ENCODE peak calls at places on chromosomes 3 and 15, in ten cellular contexts. J is heart right ventricle, E is left ventricle myocardium inferior, C is fibroblast of lung, S is kidney, M is prostate gland, F is endodermal cell, Q is PC-3, I is transverse colon, Z is psoas muscle. N is an unnamed sample. For H3K4me1, the result is how much of the 10 kb centered on the place peaks cover.

GRCh38 chr3:117998071-117998470 is 1036.6 kb downstream of the IGSF11 start:
- DNase-seq in I (no peak), E (no peak), C (peak), Z (no peak), S (no peak), M (no peak), F (no peak), J (no peak), Q (no peak), N (no peak)

GRCh38 chr3:5162102-5162501 is 25.4 kb upstream of the EDEM1 start:
- DNase-seq in J (no peak), M (no peak), Q (peak), Z (no peak), F (no peak), E (no peak), C (peak), I (no peak), S (no peak), N (no peak)

GRCh38 chr15:51267047-51267713 is 71.2 kb downstream of the CYP19A1 start:
- DNase-seq in M (no peak), E (no peak), C (peak), Z (no peak), F (peak), S (peak), Q (no peak), I (no peak), J (no peak), N (no peak)

GRCh38 chr3:181691951-181692849 is 19.5 kb upstream of the SOX2 start:
- DNase-seq in M (no peak), I (no peak), S (no peak), E (no peak), C (no peak), Z (no peak), J (no peak), Q (no peak), F (no peak), N (no peak)

GRCh38 chr3:115876860-115877646 is 253.7 kb downstream of the GAP43 start:
- DNase-seq in E (no peak), Z (no peak), S (no peak), C (no peak), J (no peak), F (no peak), M (peak), Q (peak), I (no peak), N (no peak)

GRCh38 chr3:69791111-69791510 is 51.8 kb downstream of the MITF start:
- DNase-seq in J (peak), M (no peak), E (peak), Q (no peak), C (peak), F (no peak), Z (peak), I (peak), S (peak), N (no peak)

GRCh38 chr3:155365178-155365783 is 71.8 kb upstream of the STRIT1 start:
- DNase-seq in J (no peak), C (no peak), S (no peak), E (no peak), Z (no peak), Q (no peak), F (no peak), I (no peak), M (no peak), N (no peak)

GRCh38 chr3:4719011-4719649 is 226.0 kb downstream of the ITPR1 start:
- DNase-seq in C (peak), Z (no peak), I (no peak), E (no peak), J (no peak), F (peak), Q (no peak), M (no peak), S (no peak), N (no peak)

GRCh38 chr3:58471025-58471887 is 20.6 kb upstream of the KCTD6 start:
- DNase-seq in C (peak), F (peak), E (no peak), Z (no peak), S (no peak), M (peak), I (peak), J (no peak), Q (peak), N (peak)

GRCh38 chr3:25441234-25441856 is 13.3 kb downstream of the RARB start:
- DNase-seq in M (no peak), E (no peak), Q (no peak), I (peak), S (no peak), J (no peak), Z (peak), C (no peak), F (peak), N (peak)

GRCh38 chr3:80374423-80374822 is 606.6 kb upstream of the ROBO1 start:
- DNase-seq in C (no peak), Z (no peak), Q (no peak), S (no peak), E (no peak), M (no peak), J (no peak), F (no peak), I (no peak), N (no peak)

GRCh38 chr15:101642361-101642760 is 9.8 kb downstream of the TM2D3 start:
- DNase-seq in F (no peak), Q (no peak), C (no peak), Z (no peak), S (no peak), M (no peak), I (no peak), E (no peak), J (no peak), N (no peak)

GRCh38 chr3:56839784-56840724 is 38.3 kb upstream of the ARHGEF3 start:
- DNase-seq in Z (no peak), I (no peak), F (no peak), C (peak), S (no peak), Q (peak), E (no peak), J (no peak), M (no peak), N (peak)

GRCh38 chr15:67010898-67011619 is 54.3 kb upstream of the SMAD3 start:
- DNase-seq in Q (no peak), F (peak), C (peak), S (no peak), E (no peak), J (no peak), Z (no peak), M (no peak), I (no peak), N (no peak)

GRCh38 chr15:55250951-55251350 is 38.7 kb downstream of the RAB27A start:
- DNase-seq in Z (no peak), I (no peak), E (no peak), J (no peak), C (no peak), Q (no peak), F (peak), M (no peak), S (no peak), N (no peak)

GRCh38 chr15:66711886-66712285 is 9.8 kb downstream of the SMAD6 start:
- DNase-seq in Z (no peak), F (no peak), S (no peak), C (peak), E (no peak), I (no peak), M (no peak), Q (no peak), J (no peak), N (no peak)

GRCh38 chr3:129723558-129724324 is 117.3 kb upstream of the PLXND1 start:
- DNase-seq in S (no peak), Q (no peak), Z (no peak), C (peak), E (peak), I (peak), M (peak), F (no peak), J (peak), N (no peak)

GRCh38 chr3:44234674-44235268 is 6.9 kb upstream of the TOPAZ1 start:
- DNase-seq in Q (no peak), F (no peak), J (no peak), S (no peak), C (no peak), I (no peak), M (no peak), Z (no peak), E (no peak), N (no peak)

GRCh38 chr3:184874709-184875644 is 63.0 kb downstream of the VPS8 start:
- DNase-seq in I (peak), Z (no peak), J (peak), C (peak), Q (peak), S (no peak), M (no peak), E (no peak), F (peak), N (peak)

GRCh38 chr3:65379223-65379622 is 659.5 kb downstream of the MAGI1 start:
- DNase-seq in C (no peak), F (no peak), E (no peak), I (no peak), Q (no peak), S (no peak), Z (no peak), M (no peak), J (no peak), N (no peak)

GRCh38 chr15:48557335-48557734 is 88.2 kb downstream of the FBN1 start:
- DNase-seq in I (no peak), S (no peak), C (no peak), M (no peak), Q (no peak), Z (peak), J (peak), F (no peak), E (peak), N (no peak)

GRCh38 chr3:66819993-66820501 is 178.1 kb upstream of the KBTBD8 start:
- DNase-seq in Z (no peak), E (no peak), M (no peak), I (no peak), S (no peak), F (no peak), J (no peak), Q (no peak), C (no peak), N (no peak)

GRCh38 chr3:188294113-188294512 is 140.2 kb downstream of the LPP start:
- DNase-seq in J (no peak), E (no peak), Z (no peak), C (no peak), S (no peak), M (no peak), F (no peak), Q (no peak), I (no peak), N (no peak)

GRCh38 chr3:141057951-141058800 is 7.0 kb downstream of the SPSB4 start:
- DNase-seq in S (no peak), I (no peak), Z (no peak), E (no peak), Q (no peak), J (no peak), F (no peak), C (no peak), M (no peak), N (no peak)

GRCh38 chr3:160544837-160545236 is 20.5 kb downstream of the KPNA4 start:
- DNase-seq in J (no peak), C (peak), F (no peak), M (no peak), Q (peak), Z (no peak), I (no peak), E (no peak), S (no peak), N (no peak)

GRCh38 chr15:89052474-89052873 is 35.8 kb upstream of the ABHD2 start:
- DNase-seq in E (no peak), S (no peak), C (peak), F (no peak), J (no peak), Q (no peak), I (no peak), M (no peak), Z (no peak), N (no peak)

GRCh38 chr3:114565201-114565600 is 271.4 kb downstream of the TIGIT start:
- DNase-seq in E (peak), I (peak), Z (peak), Q (no peak), C (no peak), J (peak), M (no peak), S (peak), F (no peak), N (no peak)

GRCh38 chr3:124584552-124585391 is 145.5 kb upstream of the UMPS start:
- DNase-seq in C (peak), Z (peak), J (peak), F (peak), I (peak), E (peak), M (peak), Q (peak), S (peak), N (no peak)

GRCh38 chr3:149438981-149439380 is 35.5 kb upstream of the TM4SF4 start:
- DNase-seq in M (no peak), Z (no peak), S (no peak), E (no peak), C (no peak), Q (no peak), I (no peak), F (no peak), J (no peak), N (no peak)

GRCh38 chr3:149443545-149443912 is 31.0 kb upstream of the TM4SF4 start:
- DNase-seq in E (no peak), M (no peak), F (no peak), C (no peak), Z (no peak), I (no peak), J (no peak), S (no peak), Q (no peak), N (no peak)

GRCh38 chr3:149442845-149443544 is 31.5 kb upstream of the TM4SF4 start:
- DNase-seq in Z (no peak), S (no peak), I (no peak), F (no peak), J (no peak), M (no peak), C (peak), Q (no peak), E (no peak), N (peak)

GRCh38 chr3:149437710-149438109 is 36.8 kb upstream of the TM4SF4 start:
- DNase-seq in M (no peak), Z (no peak), S (no peak), F (no peak), Q (no peak), E (no peak), I (peak), J (no peak), C (no peak), N (no peak)

GRCh38 chr3:149441662-149442442 is 32.6 kb upstream of the TM4SF4 start:
- DNase-seq in E (no peak), S (no peak), F (no peak), I (no peak), J (no peak), Q (no peak), Z (no peak), C (no peak), M (no peak), N (no peak)
- TF ChIP-seq CTCF in E (no peak), S (no peak), F (no peak), I (no peak), J (no peak), Q (no peak), Z (no peak), C (no peak), M (no peak), N (no peak)

GRCh38 chr15:58919232-58919631 is 14.2 kb downstream of the SLTM start:
- DNase-seq in I (no peak), M (no peak), F (no peak), Z (no peak), Q (no peak), S (no peak), J (no peak), E (no peak), C (no peak), N (no peak)

GRCh38 chr15:58918239-58918638 is 15.2 kb downstream of the SLTM start:
- DNase-seq in J (no peak), M (no peak), I (no peak), S (no peak), E (no peak), Q (no peak), F (no peak), C (peak), Z (no peak), N (no peak)

GRCh38 chr15:58923696-58924300 is 9.7 kb downstream of the SLTM start:
- DNase-seq in Q (no peak), C (no peak), J (no peak), Z (peak), E (no peak), F (no peak), M (no peak), S (no peak), I (no peak), N (no peak)

GRCh38 chr15:58923284-58923683 is 10.2 kb downstream of the SLTM start:
- DNase-seq in F (no peak), I (no peak), Q (no peak), C (no peak), Z (no peak), S (no peak), M (no peak), E (no peak), J (no peak), N (no peak)

GRCh38 chr15:58921267-58921666 is 12.2 kb downstream of the SLTM start:
- DNase-seq in M (no peak), Q (no peak), E (no peak), C (no peak), I (no peak), Z (no peak), S (no peak), J (no peak), F (no peak), N (no peak)
- H3K4me1 ChIP-seq in M (under half), Q (under half), E (half or more), C (under half), I (under half), Z (under half), S (under half), J (under half), F (under half), N (under half)

GRCh38 chr3:169604568-169604967 is 58.9 kb downstream of the MECOM start:
- DNase-seq in I (no peak), J (no peak), Z (no peak), F (peak), S (no peak), M (no peak), Q (peak), C (no peak), E (no peak), N (no peak)
- TF ChIP-seq CTCF in I (no peak), J (no peak), Z (no peak), F (peak), S (no peak), M (no peak), Q (peak), C (peak), E (no peak), N (peak)

GRCh38 chr15:28895146-28895545 is 9.4 kb downstream of the APBA2 start:
- DNase-seq in Q (no peak), C (no peak), J (no peak), Z (no peak), F (no peak), E (no peak), M (no peak), I (no peak), S (no peak), N (no peak)

GRCh38 chr15:28891588-28891987 is 5.8 kb downstream of the APBA2 start:
- DNase-seq in E (no peak), C (no peak), M (no peak), S (no peak), Z (no peak), Q (peak), I (no peak), J (no peak), F (no peak), N (no peak)

GRCh38 chr15:28890711-28891495 is 5.1 kb downstream of the APBA2 start:
- DNase-seq in J (no peak), Q (no peak), F (no peak), M (no peak), S (no peak), I (no peak), Z (no peak), E (no peak), C (no peak), N (no peak)

GRCh38 chr15:28894631-28895030 is 8.9 kb downstream of the APBA2 start:
- DNase-seq in Q (no peak), I (no peak), Z (no peak), E (no peak), F (no peak), C (no peak), J (no peak), M (no peak), S (no peak), N (no peak)

DNA sequence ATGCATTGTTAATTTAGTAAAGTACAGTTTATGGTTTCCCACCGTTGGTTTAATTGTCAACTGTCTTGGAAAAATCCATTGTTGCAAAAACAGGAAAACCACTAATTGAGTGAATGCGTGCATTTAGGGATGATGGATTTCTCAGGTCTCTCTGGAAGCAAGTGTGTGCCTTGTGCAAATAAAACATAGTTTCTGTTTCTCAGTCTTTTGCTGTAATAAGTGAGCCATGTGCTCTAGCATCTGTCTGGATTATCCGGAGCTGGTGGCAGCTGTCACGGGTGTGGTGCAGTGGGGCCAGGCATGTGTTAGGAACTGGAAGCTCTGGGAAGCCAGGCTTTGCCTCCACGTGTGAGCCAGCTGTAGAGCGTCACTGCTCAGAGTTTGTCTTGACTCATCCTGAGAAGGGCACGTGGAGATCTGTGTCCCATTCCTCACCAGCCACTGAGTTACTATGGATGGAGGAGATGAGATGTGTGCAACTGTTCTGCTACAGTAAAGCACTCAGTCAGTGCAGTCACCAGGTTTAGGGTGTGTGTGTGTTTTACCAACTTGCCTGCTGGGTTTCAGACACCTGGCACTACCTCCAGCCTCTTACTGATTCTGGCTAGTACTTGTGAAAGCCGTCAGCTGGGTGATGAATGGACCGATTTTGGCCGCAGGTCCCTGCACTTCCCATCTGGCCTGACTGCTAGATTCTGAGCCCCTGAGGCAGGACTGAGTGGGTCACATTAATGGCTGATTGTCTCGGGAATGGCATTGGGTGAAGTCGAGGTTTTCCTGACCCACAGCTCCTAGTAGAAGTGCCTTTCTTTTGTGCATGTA is 7.2 kb downstream of the APBA2 start:
- DNase-seq in C (peak), Z (no peak), E (no peak), F (no peak), I (no peak), M (no peak), J (no peak), Q (no peak), S (no peak), N (no peak)
- H3K4me1 ChIP-seq in C (under half), Z (under half), E (under half), F (under half), I (under half), M (under half), J (under half), Q (under half), S (under half), N (under half)

GRCh38 chr3:27228805-27229204 is 140.4 kb downstream of the NEK10 start:
- DNase-seq in M (no peak), Q (peak), Z (no peak), F (peak), S (no peak), J (no peak), I (no peak), C (no peak), E (no peak), N (no peak)
- TF ChIP-seq CTCF in M (no peak), Q (peak), Z (no peak), F (peak), S (no peak), J (no peak), I (no peak), C (no peak), E (no peak), N (peak)

DNA sequence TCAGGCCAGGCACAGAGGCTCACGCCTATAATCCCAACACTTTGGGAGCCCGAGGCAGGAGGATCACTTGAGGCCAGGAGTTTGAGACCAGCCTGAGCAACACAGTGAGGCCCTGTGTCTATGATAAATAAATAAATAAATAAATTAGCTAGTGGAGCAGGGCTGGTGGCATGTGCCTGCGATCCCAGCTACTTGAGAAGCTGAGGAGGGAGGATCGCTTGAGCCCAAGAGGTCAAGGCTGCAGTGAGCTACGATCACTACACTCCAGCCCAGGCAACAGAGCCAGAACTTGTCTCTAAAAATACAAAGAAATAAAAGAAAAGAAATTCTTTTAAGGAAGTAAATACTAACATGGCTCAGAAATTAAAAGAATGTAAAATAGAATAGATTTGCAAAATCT is 91.8 kb downstream of the LIPC start:
- DNase-seq in Z (no peak), Q (no peak), J (no peak), C (no peak), M (no peak), F (peak), I (no peak), S (no peak), E (no peak), N (no peak)
- H3K4me1 ChIP-seq in Z (under half), Q (under half), J (under half), C (under half), M (under half), F (under half), I (under half), S (under half), E (half or more), N (under half)

GRCh38 chr3:16442730-16443129 is 70.8 kb downstream of the RFTN1 start:
- DNase-seq in E (no peak), F (no peak), Z (no peak), C (no peak), J (no peak), M (no peak), Q (no peak), S (no peak), I (no peak), N (no peak)
- TF ChIP-seq CTCF in E (no peak), F (no peak), Z (no peak), C (no peak), J (no peak), M (no peak), Q (no peak), S (no peak), I (no peak), N (no peak)

DNA sequence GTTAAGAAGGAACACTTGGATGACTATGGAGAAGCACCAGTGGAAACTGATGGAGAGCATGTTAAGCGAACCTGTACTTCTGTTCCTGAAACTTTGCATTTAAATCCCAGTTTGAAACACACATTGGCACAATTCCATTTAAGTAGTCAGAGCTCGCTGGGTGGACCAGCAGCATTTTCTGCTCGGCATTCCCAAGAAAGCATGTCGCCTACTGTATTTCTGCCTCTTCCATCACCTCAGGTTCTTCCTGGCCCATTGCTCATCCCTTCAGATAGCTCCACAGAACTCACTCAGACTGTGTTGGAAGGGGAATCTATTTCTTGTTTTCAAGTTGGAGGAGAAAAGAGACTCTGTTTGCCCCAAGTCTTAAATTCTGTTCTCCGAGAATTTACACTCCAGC is 3.0 kb downstream of the SKIL start:
- DNase-seq in C (peak), Z (no peak), J (no peak), S (no peak), E (no peak), I (no peak), Q (no peak), F (no peak), M (no peak), N (no peak)
- H3K4me1 ChIP-seq in C (under half), Z (under half), J (half or more), S (under half), E (half or more), I (half or more), Q (under half), F (under half), M (under half), N (under half)

N was measured in Panc1.